ENCODE peak calls at places on chromosome 2, in seven cellular contexts. K is hepatocyte, H is body of pancreas, Q is heart right ventricle, Y is heart left ventricle, T is coronary artery, F is brain microvascular endothelial cell. G is an unnamed sample.

GRCh38 chr2:151490276-151490675 is 80.6 kb downstream of the RIF1 start:
- DNase-seq in K (no peak), H (no peak), Q (no peak), Y (no peak), T (no peak), F (no peak), G (no peak)

GRCh38 chr2:61263848-61264247 is 101.9 kb downstream of the C2orf74 start:
- DNase-seq in K (no peak), H (no peak), Q (no peak), Y (no peak), T (no peak), F (no peak), G (no peak)

GRCh38 chr2:181038796-181039195 is 58.4 kb downstream of the UBE2E3 start:
- DNase-seq in K (no peak), H (no peak), Q (no peak), Y (no peak), T (no peak), F (no peak), G (no peak)

GRCh38 chr2:7672027-7672684 is 754.9 kb downstream of the RNF144A start:
- DNase-seq in K (peak), H (peak), Q (peak), Y (no peak), T (no peak), F (peak), G (no peak)

GRCh38 chr2:187117483-187117882 is 268.5 kb upstream of the ZSWIM2 start:
- DNase-seq in K (no peak), H (no peak), Q (no peak), Y (no peak), T (no peak), F (no peak), G (no peak)

GRCh38 chr2:197286805-197287595 is 23.6 kb downstream of the ANKRD44 start:
- DNase-seq in K (peak), H (peak), Q (no peak), Y (peak), T (no peak), F (peak), G (no peak)

GRCh38 chr2:126796931-126797621 is 101.6 kb upstream of the TEX51 start:
- DNase-seq in K (no peak), H (no peak), Q (no peak), Y (no peak), T (no peak), F (no peak), G (no peak)

GRCh38 chr2:189350515-189351209 is 90.6 kb upstream of the WDR75 start:
- DNase-seq in K (peak), H (peak), Q (no peak), Y (no peak), T (peak), F (peak), G (no peak)

GRCh38 chr2:6927186-6927585 is 10.0 kb downstream of the RNF144A start:
- DNase-seq in K (peak), H (peak), Q (peak), Y (peak), T (no peak), F (no peak), G (peak)

GRCh38 chr2:69645026-69645425 is 1.5 kb upstream of the AAK1 start:
- DNase-seq in K (no peak), H (no peak), Q (no peak), Y (no peak), T (no peak), F (no peak), G (no peak)

GRCh38 chr2:240502059-240502429 is 55.7 kb downstream of the ANKMY1 start:
- DNase-seq in K (peak), H (no peak), Q (no peak), Y (no peak), T (peak), F (no peak), G (peak)

GRCh38 chr2:75361486-75361885 is 162.2 kb upstream of the TACR1 start:
- DNase-seq in K (no peak), H (no peak), Q (no peak), Y (no peak), T (no peak), F (no peak), G (no peak)

GRCh38 chr2:97701851-97702465 is 11.4 kb upstream of the ZAP70 start:
- DNase-seq in K (no peak), H (no peak), Q (no peak), Y (no peak), T (no peak), F (peak), G (no peak)

GRCh38 chr2:9549420-9549819 is 6.2 kb downstream of the ADAM17 start:
- DNase-seq in K (no peak), H (no peak), Q (no peak), Y (no peak), T (no peak), F (no peak), G (no peak)

GRCh38 chr2:88950010-88950409 is 258.5 kb downstream of the RPIA start:
- DNase-seq in K (no peak), H (no peak), Q (no peak), Y (no peak), T (no peak), F (no peak), G (no peak)

GRCh38 chr2:14712091-14712490 is 79.6 kb downstream of the LRATD1 start:
- DNase-seq in K (no peak), H (no peak), Q (no peak), Y (no peak), T (no peak), F (no peak), G (no peak)

GRCh38 chr2:183605440-183605839 is 481.2 kb downstream of the NUP35 start:
- DNase-seq in K (no peak), H (no peak), Q (no peak), Y (no peak), T (no peak), F (no peak), G (no peak)

GRCh38 chr2:57881998-57882884 is 164.4 kb upstream of the VRK2 start:
- DNase-seq in K (peak), H (no peak), Q (no peak), Y (no peak), T (no peak), F (no peak), G (no peak)

GRCh38 chr2:230643576-230644291 is 68.9 kb upstream of the CAB39 start:
- DNase-seq in K (no peak), H (peak), Q (no peak), Y (peak), T (peak), F (no peak), G (no peak)

GRCh38 chr2:111898703-111899514 is 502 bp downstream of the MERTK start:
- DNase-seq in K (no peak), H (peak), Q (peak), Y (peak), T (peak), F (no peak), G (no peak)

GRCh38 chr2:102975996-102976636 is 214.3 kb downstream of the TMEM182 start:
- DNase-seq in K (peak), H (peak), Q (no peak), Y (no peak), T (no peak), F (no peak), G (no peak)

GRCh38 chr2:655626-656025 is 21.6 kb downstream of the TMEM18 start:
- DNase-seq in K (no peak), H (no peak), Q (no peak), Y (no peak), T (peak), F (peak), G (peak)

GRCh38 chr2:147451131-147451530 is 393.7 kb upstream of the ACVR2A start:
- DNase-seq in K (no peak), H (no peak), Q (no peak), Y (no peak), T (no peak), F (no peak), G (no peak)

GRCh38 chr2:85428343-85428881 is 9.9 kb downstream of the SH2D6 start:
- DNase-seq in K (no peak), H (no peak), Q (no peak), Y (no peak), T (no peak), F (no peak), G (no peak)

GRCh38 chr2:230230087-230230486 is 4.6 kb downstream of the SP140 start:
- DNase-seq in K (no peak), H (no peak), Q (no peak), Y (no peak), T (no peak), F (peak), G (no peak)

GRCh38 chr2:69495008-69495407 is 57.8 kb upstream of the NFU1 start:
- DNase-seq in K (no peak), H (no peak), Q (no peak), Y (no peak), T (no peak), F (no peak), G (no peak)

GRCh38 chr2:227661019-227661726 is 5.4 kb upstream of the SCYGR5 start:
- DNase-seq in K (peak), H (no peak), Q (peak), Y (no peak), T (no peak), F (no peak), G (no peak)

GRCh38 chr2:161681043-161681442 is 56.8 kb downstream of the SLC4A10 start:
- DNase-seq in K (no peak), H (no peak), Q (no peak), Y (no peak), T (no peak), F (peak), G (no peak)

GRCh38 chr2:109560265-109560664 is 53.5 kb downstream of the SEPTIN10 start:
- DNase-seq in K (no peak), H (no peak), Q (no peak), Y (no peak), T (no peak), F (peak), G (no peak)

GRCh38 chr2:221571108-221571390 is 1.1 kb downstream of the EPHA4 start:
- DNase-seq in K (peak), H (no peak), Q (no peak), Y (no peak), T (no peak), F (peak), G (no peak)

GRCh38 chr2:199883474-199884212 is 27.4 kb upstream of the C2orf69 start:
- DNase-seq in K (no peak), H (no peak), Q (no peak), Y (no peak), T (no peak), F (no peak), G (no peak)

GRCh38 chr2:195094330-195094729 is 562.7 kb upstream of the SLC39A10 start:
- DNase-seq in K (no peak), H (no peak), Q (no peak), Y (no peak), T (no peak), F (no peak), G (no peak)

GRCh38 chr2:185891804-185892411 is 153.3 kb downstream of the FSIP2 start:
- DNase-seq in K (no peak), H (no peak), Q (no peak), Y (no peak), T (no peak), F (no peak), G (no peak)

GRCh38 chr2:118056165-118056534 is 32.1 kb upstream of the INSIG2 start:
- DNase-seq in K (no peak), H (peak), Q (no peak), Y (peak), T (no peak), F (no peak), G (no peak)

GRCh38 chr2:54081574-54081973 is 33.8 kb upstream of the ACYP2 start:
- DNase-seq in K (no peak), H (no peak), Q (no peak), Y (no peak), T (no peak), F (peak), G (no peak)

GRCh38 chr2:192151848-192152247 is 42.9 kb downstream of the TMEFF2 start:
- DNase-seq in K (no peak), H (no peak), Q (no peak), Y (no peak), T (no peak), F (peak), G (no peak)

GRCh38 chr2:23326322-23326721 is 58.7 kb upstream of the KLHL29 start:
- DNase-seq in K (no peak), H (no peak), Q (no peak), Y (no peak), T (no peak), F (no peak), G (no peak)

GRCh38 chr2:134771313-134771801 is 52.6 kb upstream of the TMEM163 start:
- DNase-seq in K (no peak), H (no peak), Q (no peak), Y (no peak), T (no peak), F (no peak), G (no peak)

GRCh38 chr2:60516383-60516811 is 37.1 kb downstream of the BCL11A start:
- DNase-seq in K (peak), H (no peak), Q (no peak), Y (no peak), T (no peak), F (peak), G (peak)

GRCh38 chr2:162058973-162059668 is 14.9 kb downstream of the DPP4 start:
- DNase-seq in K (no peak), H (no peak), Q (no peak), Y (no peak), T (no peak), F (no peak), G (no peak)

DNA sequence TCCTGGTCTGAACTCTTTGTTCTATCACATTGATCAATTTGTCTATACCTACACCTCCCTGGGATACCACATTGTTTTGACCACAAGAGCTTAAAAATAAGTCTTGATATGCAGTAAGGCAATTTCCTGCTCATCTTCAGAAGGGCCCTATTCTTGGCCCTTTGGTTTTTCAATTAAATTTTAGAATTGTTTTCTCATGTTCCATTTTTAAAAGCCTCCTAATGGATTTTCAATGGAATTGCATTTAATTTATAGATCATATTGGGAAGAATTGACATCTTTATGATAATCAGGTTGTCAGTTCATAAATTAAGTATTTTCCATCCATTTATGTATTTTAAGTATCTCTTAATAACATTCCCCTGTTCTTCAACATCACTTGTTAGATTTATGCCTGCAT is 47.6 kb upstream of the EPAS1 start:
- DNase-seq in K (no peak), H (no peak), Q (no peak), Y (no peak), T (no peak), F (no peak), G (no peak)
- TF ChIP-seq CTCF in K (no peak), H (no peak), Q (no peak), Y (no peak), T (no peak), F (no peak), G (no peak)

DNA sequence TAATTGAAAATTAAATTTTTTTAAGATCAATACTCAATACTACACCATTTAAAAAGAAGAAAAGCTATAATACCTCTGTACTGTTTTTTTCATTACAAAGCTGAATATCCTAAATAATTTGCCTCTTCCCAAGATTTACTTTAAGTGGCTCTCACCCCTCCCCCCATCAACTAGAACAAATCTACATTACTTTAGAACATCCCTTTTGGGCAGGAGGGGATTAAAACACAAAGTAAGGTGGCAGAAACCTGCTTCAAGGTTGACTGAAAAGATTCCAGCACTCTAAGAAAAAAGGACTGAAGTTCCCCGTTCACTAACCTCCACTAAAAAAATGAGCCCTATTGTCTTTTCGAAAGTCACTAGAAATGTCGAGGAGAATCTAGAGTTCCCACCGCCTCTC is 42.3 kb downstream of the SLC38A11 start:
- DNase-seq in K (no peak), H (no peak), Q (no peak), Y (no peak), T (no peak), F (no peak), G (no peak)
- H3K27ac ChIP-seq in K (peak), H (peak), Q (peak), Y (no peak), T (no peak), F (no peak), G (no peak)

DNA sequence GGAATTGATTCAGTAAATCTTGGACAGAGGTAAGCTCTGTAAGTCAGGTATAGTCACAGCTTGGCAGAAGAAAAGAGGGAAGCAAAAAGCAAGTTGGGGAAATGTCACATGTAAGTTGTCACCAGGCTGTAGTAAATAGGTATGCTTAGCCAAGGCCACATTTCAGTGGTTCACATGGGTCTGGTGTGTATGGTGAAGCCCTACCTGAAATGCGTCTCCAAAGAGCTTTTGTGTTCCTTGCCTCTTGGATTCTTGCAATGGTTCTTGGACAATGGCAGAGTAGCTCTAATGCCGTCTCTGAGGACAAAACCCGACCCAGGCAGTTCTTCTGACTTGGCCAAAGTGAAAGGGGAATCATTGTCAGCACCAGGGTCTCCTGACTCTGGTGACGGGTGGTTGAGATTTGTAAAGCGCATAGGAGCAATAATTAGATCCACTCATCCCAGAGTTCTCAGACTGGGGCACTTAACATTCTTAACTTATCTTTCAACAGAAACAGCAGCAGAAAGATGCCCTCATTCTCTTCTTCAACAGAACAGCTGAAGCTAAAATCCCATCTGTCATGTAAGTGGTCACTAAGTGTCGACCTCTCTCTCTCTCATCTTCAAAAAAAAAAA is 34.4 kb upstream of the RPL37A start:
- DNase-seq in K (no peak), H (no peak), Q (no peak), Y (no peak), T (no peak), F (no peak), G (no peak)
- H3K4me3 ChIP-seq in K (no peak), H (no peak), Q (no peak), Y (no peak), T (no peak), F (no peak), G (no peak)

GRCh38 chr2:65072181-65072970 is 16.2 kb downstream of the CEP68 start:
- DNase-seq in K (no peak), H (no peak), Q (no peak), Y (no peak), T (no peak), F (no peak), G (no peak)
- TF ChIP-seq CTCF in K (no peak), H (no peak), Q (no peak), Y (no peak), T (no peak), F (no peak), G (no peak)

DNA sequence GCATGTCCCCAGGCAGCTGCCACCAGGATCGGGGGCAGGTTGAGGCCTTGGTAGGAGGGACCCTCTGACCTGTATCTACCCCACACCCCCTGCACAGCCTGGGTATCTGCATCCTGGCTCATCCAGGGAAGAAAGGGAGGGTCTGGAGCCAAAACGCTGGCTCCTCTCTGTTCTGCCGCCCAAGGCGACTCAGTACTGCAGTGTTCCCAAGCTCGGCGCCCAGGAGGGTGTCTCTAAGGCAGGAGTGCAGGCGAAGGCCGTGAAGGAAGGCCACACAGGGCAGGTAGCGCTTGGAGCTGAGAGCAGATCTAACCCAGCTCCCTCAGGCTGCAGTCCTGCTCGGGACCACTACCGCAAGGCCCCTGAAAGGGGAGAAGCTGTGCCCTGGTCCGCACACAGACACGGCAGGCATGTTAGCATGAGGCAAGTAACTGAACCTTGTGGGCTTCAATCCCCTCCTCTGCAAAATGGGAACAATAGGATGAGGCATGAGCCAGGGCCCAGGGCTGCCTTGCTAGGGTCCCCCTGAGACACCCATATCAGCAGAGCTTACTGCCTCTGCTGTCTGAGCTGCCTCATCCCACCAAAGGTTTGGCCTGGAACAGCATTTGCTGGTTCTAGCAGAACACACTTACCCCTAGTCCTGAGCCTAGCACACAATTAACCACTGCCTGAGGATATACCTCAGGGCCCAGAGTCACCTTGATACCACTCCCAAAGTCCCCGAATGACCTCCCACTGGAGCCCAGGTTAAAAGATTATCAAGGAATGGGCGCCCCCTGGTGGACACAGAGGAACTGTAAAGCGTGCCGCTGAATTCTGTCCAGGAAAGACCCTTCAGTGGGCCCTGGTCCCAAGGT is 6.5 kb downstream of the PTMA start:
- DNase-seq in K (peak), H (peak), Q (peak), Y (peak), T (peak), F (peak), G (no peak)
- H3K27ac ChIP-seq in K (no peak), H (peak), Q (peak), Y (peak), T (peak), F (no peak), G (peak)

GRCh38 chr2:10785260-10785659 is 27.3 kb downstream of the PDIA6 start:
- DNase-seq in K (no peak), H (no peak), Q (peak), Y (peak), T (no peak), F (no peak), G (no peak)

GRCh38 chr2:10781746-10782145 is 30.8 kb downstream of the PDIA6 start:
- DNase-seq in K (no peak), H (no peak), Q (no peak), Y (no peak), T (no peak), F (no peak), G (no peak)

GRCh38 chr2:10780491-10780820 is 32.1 kb downstream of the PDIA6 start:
- DNase-seq in K (no peak), H (no peak), Q (no peak), Y (no peak), T (no peak), F (no peak), G (no peak)

GRCh38 chr2:10784719-10785118 is 27.9 kb downstream of the PDIA6 start:
- DNase-seq in K (no peak), H (no peak), Q (no peak), Y (no peak), T (no peak), F (no peak), G (no peak)

DNA sequence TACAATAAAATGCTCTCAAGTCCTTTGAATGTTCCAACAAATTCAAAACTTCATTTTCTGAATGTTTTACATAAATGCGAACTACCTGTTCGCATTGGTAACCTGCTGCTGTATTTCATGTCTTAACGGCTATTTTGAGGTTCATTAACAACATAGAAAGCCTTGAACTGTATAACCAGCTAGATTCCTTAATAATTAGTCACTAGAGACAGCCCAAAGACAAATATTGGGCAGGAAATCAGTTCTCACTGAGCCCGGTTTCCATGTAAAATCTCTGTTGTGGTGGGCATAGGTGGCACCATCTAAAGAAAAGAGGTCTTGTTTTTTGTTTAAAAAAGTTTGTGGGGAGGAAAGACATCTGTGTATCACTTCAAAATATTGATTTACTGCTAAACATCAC is 29.2 kb downstream of the PDIA6 start:
- DNase-seq in K (no peak), H (no peak), Q (no peak), Y (no peak), T (no peak), F (no peak), G (no peak)
- H3K4me3 ChIP-seq in K (no peak), H (no peak), Q (no peak), Y (no peak), T (no peak), F (no peak), G (no peak)